ENCODE peak calls at places on chromosome 5, in nine cellular contexts. C is CD4-positive, CD25-positive, alpha-beta regulatory T cell; W is HTR-8/SVneo; Z is stimulated activated CD8-positive, alpha-beta memory T cell treated with anti-CD3 and anti-CD28 coated beads, Interleukin-4, amount 100 ng/mL, for 24 hours; M is GM23248; I is activated CD8-positive, alpha-beta memory T cell treated with anti-CD3 and anti-CD28 coated beads, Interleukin-2, amount 50 U/mL, for 48 hours; R is HepG2; P is NCI-H2081; T is HT1080. U is an unnamed sample.

GRCh38 chr5:132049559-132049958 is 10.9 kb upstream of the IL3 start:
- DNase-seq in C (no peak), W (no peak), Z (no peak), M (no peak), I (no peak), R (no peak), P (no peak), T (no peak), U (no peak)

GRCh38 chr5:173625686-173626500 is 9.4 kb upstream of the BOD1 start:
- DNase-seq in C (no peak), W (no peak), Z (no peak), M (no peak), I (no peak), R (no peak), P (no peak), T (no peak), U (no peak)

GRCh38 chr5:173565491-173566038 is 50.9 kb downstream of the BOD1 start:
- DNase-seq in C (no peak), W (no peak), Z (no peak), M (no peak), I (no peak), R (no peak), P (no peak), T (no peak), U (no peak)

GRCh38 chr5:59842999-59843398 is 50.5 kb downstream of the PDE4D start:
- DNase-seq in C (no peak), W (no peak), Z (no peak), M (peak), I (no peak), R (no peak), P (no peak), T (no peak), U (no peak)

GRCh38 chr5:172443441-172444109 is 10.8 kb downstream of the SH3PXD2B start:
- DNase-seq in C (no peak), W (peak), Z (peak), M (peak), I (peak), R (no peak), P (peak), T (peak), U (no peak)

GRCh38 chr5:181204561-181205401 is at the start of gene TRIM7:
- DNase-seq in C (no peak), W (no peak), Z (no peak), M (peak), I (peak), R (no peak), P (no peak), T (peak), U (peak)

GRCh38 chr5:169856571-169856970 is 123.7 kb downstream of the INSYN2B start:
- DNase-seq in C (no peak), W (peak), Z (no peak), M (peak), I (no peak), R (no peak), P (no peak), T (peak), U (no peak)

GRCh38 chr5:180467989-180468731 is 26.0 kb upstream of the CNOT6 start:
- DNase-seq in C (no peak), W (no peak), Z (no peak), M (no peak), I (no peak), R (no peak), P (no peak), T (no peak), U (no peak)

GRCh38 chr5:119435436-119436132 is 16.7 kb upstream of the HSD17B4 start:
- DNase-seq in C (peak), W (no peak), Z (peak), M (peak), I (peak), R (peak), P (no peak), T (peak), U (peak)

GRCh38 chr5:6083311-6083941 is 294.9 kb downstream of the MED10 start:
- DNase-seq in C (no peak), W (no peak), Z (no peak), M (no peak), I (no peak), R (no peak), P (peak), T (no peak), U (no peak)

GRCh38 chr5:68070641-68071191 is 144.8 kb upstream of the PIK3R1 start:
- DNase-seq in C (no peak), W (no peak), Z (no peak), M (peak), I (no peak), R (no peak), P (no peak), T (no peak), U (no peak)

GRCh38 chr5:124669956-124670671 is 76.3 kb downstream of the ZNF608 start:
- DNase-seq in C (no peak), W (no peak), Z (no peak), M (peak), I (no peak), R (no peak), P (no peak), T (no peak), U (no peak)

GRCh38 chr5:151063136-151063544 is 17.7 kb downstream of the TNIP1 start:
- DNase-seq in C (no peak), W (no peak), Z (no peak), M (peak), I (no peak), R (peak), P (no peak), T (peak), U (no peak)

GRCh38 chr5:37043693-37044092 is 167.1 kb downstream of the NIPBL start:
- DNase-seq in C (no peak), W (no peak), Z (no peak), M (peak), I (no peak), R (peak), P (peak), T (peak), U (peak)

GRCh38 chr5:171845857-171846785 is 60.5 kb downstream of the SMIM23 start:
- DNase-seq in C (no peak), W (peak), Z (no peak), M (peak), I (no peak), R (no peak), P (no peak), T (no peak), U (no peak)

GRCh38 chr5:135057233-135057632 is 23.2 kb upstream of the PITX1 start:
- DNase-seq in C (no peak), W (no peak), Z (no peak), M (no peak), I (no peak), R (no peak), P (no peak), T (no peak), U (no peak)

GRCh38 chr5:15421798-15422456 is 78.1 kb upstream of the FBXL7 start:
- DNase-seq in C (no peak), W (no peak), Z (no peak), M (no peak), I (no peak), R (no peak), P (no peak), T (no peak), U (no peak)

GRCh38 chr5:143456952-143457547 is 53.6 kb upstream of the NR3C1 start:
- DNase-seq in C (no peak), W (peak), Z (no peak), M (peak), I (no peak), R (no peak), P (no peak), T (peak), U (no peak)

GRCh38 chr5:139251281-139251687 is 42.3 kb upstream of the MATR3 start:
- DNase-seq in C (peak), W (no peak), Z (no peak), M (no peak), I (no peak), R (no peak), P (no peak), T (no peak), U (peak)

GRCh38 chr5:75050415-75050814 is 1.9 kb downstream of the GCNT4 start:
- DNase-seq in C (no peak), W (peak), Z (no peak), M (peak), I (no peak), R (peak), P (no peak), T (no peak), U (peak)

GRCh38 chr5:62212648-62213047 is 93.4 kb upstream of the KIF2A start:
- DNase-seq in C (no peak), W (no peak), Z (no peak), M (no peak), I (no peak), R (no peak), P (no peak), T (no peak), U (no peak)